ENCODE peak calls at places on chromosomes 16 and 17, in five cellular contexts. B, G, A, V and K are unnamed samples.

GRCh38 chr17:18118633-18118975 is 10.0 kb downstream of the MYO15A start:
- DNase-seq in A (no peak), G (no peak), V (no peak), B (no peak), K (no peak)

GRCh38 chr16:87570938-87571867 is 31.1 kb upstream of the JPH3 start:
- DNase-seq in G (no peak), V (no peak), B (peak), A (no peak), K (peak)

GRCh38 chr16:5056347-5056746 is 9.4 kb downstream of the C16orf89 start:
- DNase-seq in B (peak), G (no peak), V (no peak), A (peak), K (peak)

GRCh38 chr17:77375917-77376651 is 235.3 kb downstream of the SEC14L1 start:
- DNase-seq in G (peak), A (peak), V (no peak), B (no peak), K (peak)

GRCh38 chr16:50267151-50267631 is 840 bp downstream of the ADCY7 start:
- DNase-seq in A (no peak), V (no peak), B (no peak), G (no peak), K (no peak)

GRCh38 chr16:12318661-12319463 is 342.3 kb downstream of the SNX29 start:
- DNase-seq in V (no peak), G (no peak), B (no peak), A (no peak), K (peak)

GRCh38 chr17:2688351-2689342 is 22.9 kb downstream of the CLUH start:
- DNase-seq in A (no peak), B (no peak), G (no peak), V (no peak), K (peak)

GRCh38 chr16:77171750-77172635 is 19.0 kb upstream of the MON1B start:
- DNase-seq in A (peak), V (peak), G (no peak), B (peak), K (peak)

GRCh38 chr17:81409190-81409935 is 14.1 kb downstream of the BAHCC1 start:
- DNase-seq in V (no peak), G (no peak), B (peak), A (no peak), K (no peak)

GRCh38 chr16:14310519-14310991 is 239.4 kb downstream of the MRTFB start:
- DNase-seq in G (no peak), B (peak), V (no peak), A (no peak), K (peak)

GRCh38 chr16:50584033-50584722 is 36.0 kb downstream of the NKD1 start:
- DNase-seq in A (no peak), V (no peak), G (no peak), B (peak), K (no peak)

GRCh38 chr17:56142325-56142724 is 10.9 kb upstream of the ANKFN1 start:
- DNase-seq in V (no peak), B (no peak), G (no peak), A (no peak), K (peak)

GRCh38 chr17:43905985-43906852 is 1.1 kb downstream of the MPP2 start:
- DNase-seq in V (peak), A (peak), B (no peak), G (no peak), K (peak)

GRCh38 chr17:69802045-69802740 is 272.8 kb upstream of the KCNJ16 start:
- DNase-seq in A (no peak), G (no peak), V (no peak), B (no peak), K (peak)

GRCh38 chr17:2965621-2966275 is 97.7 kb downstream of the OR1D5 start:
- DNase-seq in B (no peak), G (no peak), A (no peak), V (no peak), K (peak)

GRCh38 chr16:2486645-2487516 is 12.0 kb downstream of the TBC1D24 start:
- DNase-seq in A (peak), B (no peak), G (peak), V (no peak), K (peak)

GRCh38 chr17:75785016-75785769 is 587 bp downstream of the UNK start:
- DNase-seq in G (no peak), V (peak), B (peak), A (no peak), K (peak)